ENCODE peak calls at places on chromosomes 12 and 14, in eight cellular contexts. I, M, F, T, V, W, Q and B are unnamed samples.

GRCh38 chr14:99564256-99564902 is 39.6 kb downstream of the CCDC85C start:
- ATAC-seq in I (peak; percentile 10), M (peak; percentile 33), F (no peak), T (no peak), V (peak; percentile 38), W (peak; percentile 54), Q (peak; percentile 76), B (no peak)

GRCh38 chr12:27665704-27666103 is 30.5 kb upstream of the REP15 start:
- ATAC-seq in I (no peak), M (no peak), F (no peak), T (no peak), V (no peak), W (no peak), Q (no peak), B (no peak)

GRCh38 chr14:61267336-61267735 is 13.8 kb downstream of the TMEM30B start:
- ATAC-seq in I (no peak), M (no peak), F (no peak), T (no peak), V (no peak), W (no peak), Q (no peak), B (no peak)

GRCh38 chr12:24414421-24414820 is 465.0 kb upstream of the SOX5 start:
- ATAC-seq in I (no peak), M (no peak), F (no peak), T (no peak), V (no peak), W (no peak), Q (peak; percentile 39), B (no peak)

GRCh38 chr12:122130150-122130549 is 43.9 kb downstream of the IL31 start:
- ATAC-seq in I (no peak), M (no peak), F (no peak), T (no peak), V (no peak), W (no peak), Q (no peak), B (peak; percentile 12)

GRCh38 chr12:91562476-91562875 is 379.9 kb upstream of the DCN start:
- ATAC-seq in I (peak; percentile 43), M (no peak), F (peak; percentile 91), T (peak; percentile 88), V (no peak), W (no peak), Q (no peak), B (no peak)

GRCh38 chr14:25150934-25151790 is 101.2 kb upstream of the STXBP6 start:
- ATAC-seq in I (peak; percentile 70), M (no peak), F (no peak), T (no peak), V (peak; percentile 66), W (no peak), Q (no peak), B (no peak)

GRCh38 chr12:122859303-122860051 is 24.2 kb downstream of the HIP1R start:
- ATAC-seq in I (no peak), M (no peak), F (no peak), T (peak; percentile 6), V (no peak), W (no peak), Q (no peak), B (no peak)

GRCh38 chr14:57963071-57963470 is 97.2 kb upstream of the SLC35F4 start:
- ATAC-seq in I (no peak), M (no peak), F (no peak), T (no peak), V (no peak), W (no peak), Q (peak; percentile 63), B (no peak)

GRCh38 chr12:21818627-21819026 is 44.1 kb upstream of the KCNJ8 start:
- ATAC-seq in I (peak; percentile 21), M (peak; percentile 55), F (no peak), T (no peak), V (peak; percentile 39), W (no peak), Q (peak; percentile 81), B (peak; percentile 57)

GRCh38 chr12:46523863-46524770 is 151.5 kb upstream of the SLC38A2 start:
- ATAC-seq in I (peak; percentile 56), M (no peak), F (peak; percentile 96), T (peak; percentile 98), V (no peak), W (peak; percentile 32), Q (no peak), B (peak; percentile 52)

GRCh38 chr14:95394981-95395737 is 75.5 kb upstream of the CLMN start:
- ATAC-seq in I (no peak), M (peak; percentile 75), F (no peak), T (no peak), V (no peak), W (peak; percentile 56), Q (no peak), B (peak; percentile 75)

GRCh38 chr14:36555998-36556743 is 26.2 kb downstream of the NKX2-8 start:
- ATAC-seq in I (peak; percentile 78), M (no peak), F (no peak), T (no peak), V (no peak), W (no peak), Q (no peak), B (no peak)

GRCh38 chr14:38254565-38255407 is 1.1 kb downstream of the CLEC14A start:
- ATAC-seq in I (no peak), M (no peak), F (no peak), T (no peak), V (no peak), W (peak; percentile 2), Q (peak; percentile 10), B (no peak)

GRCh38 chr12:75660805-75661404 is 149.5 kb upstream of the KRR1 start:
- ATAC-seq in I (no peak), M (no peak), F (no peak), T (no peak), V (no peak), W (no peak), Q (no peak), B (peak; percentile 16)

GRCh38 chr14:24843494-24843893 is 206.5 kb downstream of the STXBP6 start:
- ATAC-seq in I (no peak), M (peak; percentile 20), F (no peak), T (no peak), V (no peak), W (no peak), Q (no peak), B (no peak)

GRCh38 chr12:16669756-16670155 is 63.8 kb upstream of the LMO3 start:
- ATAC-seq in I (no peak), M (no peak), F (no peak), T (no peak), V (no peak), W (no peak), Q (no peak), B (no peak)

GRCh38 chr14:72439707-72440106 is 454.2 kb downstream of the DPF3 start:
- ATAC-seq in I (no peak), M (no peak), F (peak; percentile 71), T (peak; percentile 29), V (no peak), W (no peak), Q (no peak), B (no peak)

GRCh38 chr14:73576391-73576790 is 7.4 kb downstream of the ACOT2 start:
- ATAC-seq in I (no peak), M (no peak), F (no peak), T (no peak), V (no peak), W (no peak), Q (no peak), B (peak; percentile 40)

GRCh38 chr12:104877107-104877705 is 80.9 kb downstream of the SLC41A2 start:
- ATAC-seq in I (peak; percentile 74), M (peak; percentile 67), F (peak; percentile 52), T (no peak), V (peak; percentile 86), W (peak; percentile 63), Q (peak; percentile 88), B (no peak)

GRCh38 chr12:3117144-3117581 is 40.0 kb downstream of the TSPAN9 start:
- ATAC-seq in I (peak; percentile 46), M (peak; percentile 52), F (no peak), T (no peak), V (no peak), W (peak; percentile 90), Q (no peak), B (no peak)

GRCh38 chr12:111355181-111355925 is 13.5 kb downstream of the PHETA1 start:
- ATAC-seq in I (no peak), M (no peak), F (no peak), T (no peak), V (no peak), W (no peak), Q (no peak), B (no peak)

GRCh38 chr14:53399057-53399456 is 245.9 kb upstream of the DDHD1 start:
- ATAC-seq in I (no peak), M (no peak), F (no peak), T (no peak), V (no peak), W (no peak), Q (no peak), B (no peak)

GRCh38 chr12:26557326-26557725 is 275.7 kb downstream of the ITPR2 start:
- ATAC-seq in I (no peak), M (no peak), F (no peak), T (no peak), V (no peak), W (no peak), Q (no peak), B (no peak)

GRCh38 chr12:109994262-109995175 is 1.6 kb downstream of the GIT2 start:
- ATAC-seq in I (no peak), M (no peak), F (no peak), T (no peak), V (no peak), W (no peak), Q (no peak), B (no peak)

GRCh38 chr14:58467575-58467974 is 40.1 kb downstream of the KIAA0586 start:
- ATAC-seq in I (no peak), M (no peak), F (no peak), T (no peak), V (no peak), W (no peak), Q (no peak), B (no peak)

GRCh38 chr12:124689585-124689984 is 122.2 kb upstream of the NCOR2 start:
- ATAC-seq in I (no peak), M (no peak), F (no peak), T (no peak), V (no peak), W (no peak), Q (no peak), B (no peak)

GRCh38 chr14:99242816-99243795 is 28.9 kb downstream of the BCL11B start:
- ATAC-seq in I (no peak), M (no peak), F (peak; percentile 16), T (peak; percentile 51), V (no peak), W (no peak), Q (no peak), B (no peak)

GRCh38 chr14:24411468-24412454 is 13.0 kb downstream of the NYNRIN start:
- ATAC-seq in I (peak; percentile 51), M (peak; percentile 33), F (peak; percentile 41), T (peak; percentile 53), V (peak; percentile 41), W (peak; percentile 51), Q (peak; percentile 31), B (peak; percentile 50)

GRCh38 chr14:58752782-58753181 is 115.0 kb downstream of the DACT1 start:
- ATAC-seq in I (peak; percentile 66), M (peak; percentile 77), F (no peak), T (no peak), V (peak; percentile 77), W (peak; percentile 92), Q (peak; percentile 81), B (peak; percentile 79)

GRCh38 chr12:54071942-54072341 is 18.3 kb downstream of the HOXC4 start:
- ATAC-seq in I (no peak), M (no peak), F (no peak), T (no peak), V (no peak), W (no peak), Q (no peak), B (no peak)

GRCh38 chr12:38163442-38163801 is 153.2 kb upstream of the ALG10B start:
- ATAC-seq in I (no peak), M (peak; percentile 13), F (no peak), T (no peak), V (no peak), W (no peak), Q (no peak), B (peak; percentile 22)

GRCh38 chr12:99521664-99522063 is 125.9 kb upstream of the GARIN6 start:
- ATAC-seq in I (no peak), M (no peak), F (no peak), T (no peak), V (no peak), W (no peak), Q (no peak), B (peak; percentile 58)

GRCh38 chr12:93107943-93108342 is 178.8 kb upstream of the EEA1 start:
- ATAC-seq in I (no peak), M (no peak), F (no peak), T (no peak), V (no peak), W (peak; percentile 26), Q (no peak), B (no peak)